ENCODE peak calls at places on chromosomes 16 and 17, in five cellular contexts. P is SK-N-SH, O is HepG2, A is GM12878, B is K562. J is an unnamed sample.

GRCh38 chr17:64202683-64203430 is 60.2 kb downstream of the TEX2 start:
- DNase-seq in P (peak; percentile 47), O (peak; percentile 55), A (no peak), B (no peak), J (peak; percentile 82)

GRCh38 chr17:3773511-3773910 is 27.5 kb downstream of the ITGAE start:
- DNase-seq in P (no peak), O (no peak), A (no peak), B (no peak), J (peak; percentile 74)

GRCh38 chr16:65413861-65414260 is 292.0 kb upstream of the CDH11 start:
- DNase-seq in P (no peak), O (no peak), A (no peak), B (no peak), J (peak; percentile 3)

GRCh38 chr16:81652798-81653505 is 126.1 kb upstream of the PLCG2 start:
- DNase-seq in P (no peak), O (no peak), A (no peak), B (no peak), J (no peak)

GRCh38 chr17:75518201-75518600 is 1.9 kb downstream of the TSEN54 start:
- DNase-seq in P (no peak), O (no peak), A (peak; percentile 28), B (no peak), J (no peak)

GRCh38 chr16:27408602-27409031 is 6.6 kb downstream of the IL21R start:
- DNase-seq in P (no peak), O (no peak), A (peak; percentile 79), B (no peak), J (no peak)

GRCh38 chr17:45338023-45338781 is 21.4 kb upstream of the MAP3K14 start:
- DNase-seq in P (peak; percentile 30), O (no peak), A (no peak), B (no peak), J (no peak)

GRCh38 chr17:2814499-2815341 is 18.5 kb downstream of the RAP1GAP2 start:
- DNase-seq in P (no peak), O (no peak), A (peak; percentile 62), B (no peak), J (no peak)

GRCh38 chr16:426115-426905 is 861 bp downstream of the RAB11FIP3 start:
- DNase-seq in P (peak; percentile 70), O (no peak), A (no peak), B (peak; percentile 65), J (no peak)

GRCh38 chr16:69114346-69114975 is 9.0 kb downstream of the HAS3 start:
- DNase-seq in P (no peak), O (no peak), A (no peak), B (no peak), J (no peak)

GRCh38 chr16:22262460-22262859 is 34.7 kb upstream of the POLR3E start:
- DNase-seq in P (no peak), O (no peak), A (no peak), B (no peak), J (peak; percentile 45)

GRCh38 chr17:7241783-7242716 is at the start of gene GABARAP:
- DNase-seq in P (peak; percentile 86), O (peak; percentile 82), A (peak; percentile 60), B (peak; percentile 66), J (peak; percentile 90)

GRCh38 chr16:51137097-51137496 is 14.0 kb downstream of the SALL1 start:
- DNase-seq in P (no peak), O (no peak), A (no peak), B (no peak), J (no peak)

GRCh38 chr17:44552361-44552760 is 4.9 kb upstream of the FZD2 start:
- DNase-seq in P (no peak), O (peak; percentile 69), A (no peak), B (no peak), J (no peak)

GRCh38 chr17:46865100-46865499 is 13.7 kb downstream of the WNT9B start:
- DNase-seq in P (peak; percentile 51), O (no peak), A (no peak), B (no peak), J (peak; percentile 38)

GRCh38 chr16:24670623-24671454 is 58.6 kb upstream of the TNRC6A start:
- DNase-seq in P (peak; percentile 81), O (no peak), A (no peak), B (no peak), J (peak; percentile 92)

GRCh38 chr16:67294927-67295326 is 15.6 kb downstream of the PLEKHG4 start:
- DNase-seq in P (no peak), O (no peak), A (no peak), B (no peak), J (peak; percentile 69)

GRCh38 chr17:13337864-13338371 is 263.8 kb downstream of the HS3ST3A1 start:
- DNase-seq in P (peak; percentile 51), O (peak; percentile 42), A (no peak), B (peak; percentile 14), J (peak; percentile 78)

GRCh38 chr16:56961386-56961785 is 364 bp upstream of the CETP start:
- DNase-seq in P (no peak), O (no peak), A (no peak), B (no peak), J (peak; percentile 25)

GRCh38 chr16:4183258-4184037 is 58.4 kb downstream of the SRL start:
- DNase-seq in P (peak; percentile 100), O (peak; percentile 81), A (peak; percentile 56), B (peak; percentile 100), J (peak; percentile 92)

GRCh38 chr17:27535975-27536374 is 79.7 kb downstream of the KSR1 start:
- DNase-seq in P (no peak), O (no peak), A (no peak), B (no peak), J (no peak)

GRCh38 chr17:27532269-27533067 is 76.2 kb downstream of the KSR1 start:
- DNase-seq in P (no peak), O (peak; percentile 88), A (no peak), B (no peak), J (peak; percentile 98)

GRCh38 chr17:27535178-27535928 is 79.1 kb downstream of the KSR1 start:
- DNase-seq in P (no peak), O (no peak), A (no peak), B (peak; percentile 35), J (peak; percentile 44)

GRCh38 chr17:27533068-27533397 is 76.8 kb downstream of the KSR1 start:
- DNase-seq in P (no peak), O (no peak), A (no peak), B (no peak), J (no peak)

DNA sequence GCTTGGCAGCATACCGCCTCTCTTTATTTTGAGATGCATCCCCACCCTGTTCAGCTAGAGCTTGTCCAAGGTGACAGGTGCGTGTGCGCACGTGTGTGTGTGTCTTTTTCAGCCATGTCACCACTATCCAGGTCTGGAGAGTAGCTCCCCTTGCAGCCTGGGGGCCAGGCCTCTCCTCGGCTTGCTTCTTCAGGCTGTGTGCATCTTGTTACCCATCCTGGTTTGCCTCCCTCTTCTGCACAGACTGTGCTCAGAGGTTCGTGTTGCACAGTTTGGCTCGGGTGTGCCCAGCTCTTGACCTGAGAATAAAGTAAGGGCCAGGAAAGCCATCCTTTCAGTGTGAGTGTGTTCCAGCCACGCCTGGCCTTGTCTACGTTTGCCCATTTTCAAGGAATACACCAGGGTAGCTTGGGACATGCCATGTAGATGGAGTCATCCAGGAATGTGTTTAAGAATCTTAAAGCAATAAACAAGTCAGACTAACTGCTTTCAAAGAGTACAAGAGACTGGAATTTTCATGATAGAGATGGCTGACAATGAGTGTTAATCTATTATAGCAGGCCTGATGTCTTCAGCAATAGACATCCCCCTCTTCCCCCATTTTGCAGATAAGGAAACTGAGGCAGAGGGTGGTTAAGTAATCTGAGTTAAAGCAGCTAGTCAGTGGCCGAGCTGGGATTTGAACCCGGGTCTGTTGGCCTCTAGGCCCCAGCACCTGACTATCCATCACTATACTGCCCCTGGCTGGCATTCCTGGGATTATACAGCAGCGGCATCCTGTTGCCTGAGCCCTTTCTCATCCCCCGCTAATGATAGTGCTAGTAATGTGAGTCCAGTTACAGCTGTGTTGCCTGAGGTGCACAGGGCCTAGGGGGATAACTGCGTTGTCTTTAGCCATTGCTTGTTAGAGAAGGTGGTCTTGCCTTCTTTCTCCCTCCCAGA is 77.9 kb downstream of the KSR1 start:
- DNase-seq in P (no peak), O (no peak), A (no peak), B (no peak), J (peak; percentile 98)
- TF ChIP-seq MXI1 in P (no peak), O (no peak), A (no peak), B (no peak), J (no peak)

GRCh38 chr17:83007504-83008475 is 71.6 kb upstream of the METRNL start:
- DNase-seq in P (peak; percentile 26), O (no peak), A (no peak), B (no peak), J (no peak)
- TF ChIP-seq MXI1 in P (no peak), O (no peak), A (no peak), B (no peak), J (no peak)

GRCh38 chr17:65750678-65751077 is 189.2 kb upstream of the AXIN2 start:
- DNase-seq in P (peak; percentile 75), O (peak; percentile 99), A (peak; percentile 15), B (no peak), J (peak; percentile 89)
- TF ChIP-seq MXI1 in P (peak; percentile 85), O (peak; percentile 69), A (no peak), B (no peak), J (no peak)

DNA sequence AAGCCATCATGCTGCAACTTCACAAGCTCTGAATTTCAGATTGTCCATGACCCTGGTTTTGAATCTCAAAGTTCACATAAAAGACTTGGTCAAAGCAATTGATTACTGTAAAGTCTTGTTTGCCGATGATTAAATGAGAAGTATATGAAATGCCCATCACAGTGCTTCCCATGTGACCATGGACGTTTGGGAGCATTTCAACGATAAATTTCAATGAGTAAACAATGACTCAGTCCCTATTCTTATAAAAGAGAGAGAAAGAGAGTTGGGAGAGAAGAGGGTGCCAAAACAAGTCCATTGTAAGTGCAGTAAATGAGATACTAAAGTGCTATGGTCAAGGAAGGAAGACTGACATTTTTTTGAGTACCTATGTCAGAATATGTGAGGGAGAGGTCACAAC is 276.9 kb downstream of the SOX9 start:
- DNase-seq in P (no peak), O (no peak), A (no peak), B (no peak), J (peak; percentile 53)
- TF ChIP-seq MXI1 in P (no peak), O (no peak), A (no peak), B (no peak), J (no peak)

GRCh38 chr16:75550211-75550662 is 5.8 kb downstream of the TMEM231 start:
- DNase-seq in P (no peak), O (peak; percentile 58), A (peak; percentile 69), B (no peak), J (peak; percentile 43)
- TF ChIP-seq MXI1 in P (no peak), O (no peak), A (no peak), B (no peak), J (no peak)

GRCh38 chr17:29136998-29137730 is 43.0 kb downstream of the MYO18A start:
- DNase-seq in P (no peak), O (no peak), A (no peak), B (no peak), J (peak; percentile 79)
- TF ChIP-seq MXI1 in P (no peak), O (no peak), A (no peak), B (no peak), J (no peak)

J was measured in IMR-90.